ENCODE peak calls at places on chromosomes 5 and 9, in ten cellular contexts. X is fibroblast of the conjunctiva; J is NCI-H1092 treated with DMSO at 0.1 percent for 48 hours; G is left ventricle myocardium superior; A is BE2C; S is B cell; D is effector memory CD8-positive, alpha-beta T cell; K is skeletal muscle cell; M is T-helper 2 cell; E is mucosa of gallbladder. P is an unnamed sample.

GRCh38 chr5:71887680-71888079 is 168.6 kb downstream of the CARTPT start:
- DNase-seq in X (peak), E (no peak), S (peak), G (no peak), M (no peak), J (no peak), K (peak), A (no peak), D (peak), P (peak)

GRCh38 chr5:59685131-59685530 is 208.4 kb downstream of the PDE4D start:
- DNase-seq in J (no peak), K (no peak), D (no peak), M (no peak), S (no peak), G (no peak), E (no peak), X (no peak), A (no peak), P (no peak)

GRCh38 chr5:42950466-42951168 is 89.5 kb downstream of the ANXA2R start:
- DNase-seq in E (peak), D (peak), A (no peak), X (peak), S (peak), G (peak), K (peak), M (peak), J (peak), P (peak)

GRCh38 chr9:93064392-93065124 is 6.1 kb downstream of the SUSD3 start:
- DNase-seq in J (no peak), D (peak), E (peak), A (no peak), X (no peak), M (peak), G (peak), K (no peak), S (peak), P (no peak)

GRCh38 chr5:158313739-158314464 is 455.0 kb upstream of the CLINT1 start:
- DNase-seq in D (no peak), X (no peak), J (no peak), A (no peak), S (no peak), G (no peak), E (no peak), K (no peak), M (no peak), P (no peak)

GRCh38 chr5:128631771-128632170 is 93.7 kb upstream of the FBN2 start:
- DNase-seq in E (no peak), X (no peak), S (no peak), J (no peak), D (no peak), K (no peak), G (no peak), M (no peak), A (no peak), P (no peak)

GRCh38 chr9:93886911-93887310 is 68.2 kb downstream of the BARX1 start:
- DNase-seq in G (no peak), K (no peak), E (peak), J (no peak), M (no peak), D (no peak), X (no peak), A (no peak), S (no peak), P (no peak)

GRCh38 chr9:87392091-87392490 is 105.6 kb upstream of the DAPK1 start:
- DNase-seq in J (no peak), G (no peak), X (no peak), A (no peak), K (no peak), E (no peak), D (no peak), S (no peak), M (no peak), P (no peak)

GRCh38 chr5:89417990-89418820 is 535.2 kb upstream of the MEF2C start:
- DNase-seq in M (no peak), S (no peak), A (no peak), E (no peak), K (no peak), J (no peak), X (no peak), G (no peak), D (no peak), P (no peak)

GRCh38 chr5:137344723-137345322 is 154.3 kb downstream of the SPOCK1 start:
- DNase-seq in G (no peak), K (peak), E (peak), A (peak), M (no peak), D (no peak), J (peak), S (no peak), X (peak), P (peak)

GRCh38 chr5:14040542-14040941 is 96.1 kb upstream of the DNAH5 start:
- DNase-seq in E (no peak), M (no peak), K (no peak), S (no peak), J (no peak), D (no peak), G (no peak), X (no peak), A (no peak), P (no peak)

GRCh38 chr5:152676177-152676576 is 271.1 kb upstream of the NMUR2 start:
- DNase-seq in S (no peak), K (no peak), A (no peak), X (no peak), E (no peak), D (no peak), J (no peak), G (no peak), M (no peak), P (no peak)

GRCh38 chr5:14316471-14316870 is 173.3 kb downstream of the TRIO start:
- DNase-seq in E (no peak), S (no peak), K (no peak), M (no peak), X (no peak), D (no peak), G (peak), A (no peak), J (no peak), P (no peak)

GRCh38 chr5:73215891-73216610 is 43.1 kb downstream of the TMEM174 start:
- DNase-seq in K (no peak), M (peak), A (peak), S (peak), G (peak), J (peak), X (peak), D (peak), E (peak), P (peak)

GRCh38 chr9:15935661-15936315 is 382.9 kb downstream of the CCDC171 start:
- DNase-seq in M (no peak), S (no peak), D (no peak), A (no peak), X (peak), K (no peak), E (no peak), J (peak), G (no peak), P (peak)

GRCh38 chr9:88372103-88372694 is 16.0 kb upstream of the SPIN1 start:
- DNase-seq in G (no peak), X (no peak), K (no peak), A (no peak), D (no peak), M (no peak), S (no peak), E (no peak), J (no peak), P (no peak)